ENCODE peak calls at places on chromosomes 4 and X, in five cellular contexts. One of them, this sample, is unnamed.

GRCh38 chrX:119541188-119541587 is 24.0 kb downstream of the STEEP1 start:
- DNase-seq in gastrocnemius medialis: no peak
- DNase-seq in body of pancreas: no peak
- DNase-seq in fibroblast of villous mesenchyme: peak; percentile 69
- DNase-seq in AG04450: peak; percentile 37
- DNase-seq in this sample: no peak

GRCh38 chr4:110550260-110550659 is 72.6 kb downstream of the PITX2 start:
- DNase-seq in body of pancreas: no peak
- DNase-seq in gastrocnemius medialis: no peak
- DNase-seq in fibroblast of villous mesenchyme: peak; percentile 21
- DNase-seq in AG04450: no peak
- DNase-seq in this sample: no peak

GRCh38 chrX:12401252-12401651 is 263.0 kb downstream of the FRMPD4 start:
- DNase-seq in gastrocnemius medialis: no peak
- DNase-seq in body of pancreas: no peak
- DNase-seq in AG04450: no peak
- DNase-seq in fibroblast of villous mesenchyme: no peak
- DNase-seq in this sample: no peak

GRCh38 chr4:1464581-1465171 is 58.4 kb upstream of the NKX1-1 start:
- DNase-seq in AG04450: no peak
- DNase-seq in body of pancreas: no peak
- DNase-seq in gastrocnemius medialis: no peak
- DNase-seq in fibroblast of villous mesenchyme: no peak
- DNase-seq in this sample: no peak

GRCh38 chr4:162959056-162959455 is 207.6 kb downstream of the NAF1 start:
- DNase-seq in body of pancreas: no peak
- DNase-seq in AG04450: no peak
- DNase-seq in gastrocnemius medialis: no peak
- DNase-seq in fibroblast of villous mesenchyme: peak; percentile 6
- DNase-seq in this sample: no peak

GRCh38 chr4:74370912-74371311 is 6.0 kb downstream of the EREG start:
- DNase-seq in AG04450: no peak
- DNase-seq in gastrocnemius medialis: no peak
- DNase-seq in fibroblast of villous mesenchyme: peak; percentile 65
- DNase-seq in body of pancreas: peak; percentile 15
- DNase-seq in this sample: no peak

GRCh38 chr4:87458913-87459312 is 36.5 kb downstream of the NUDT9 start:
- DNase-seq in body of pancreas: no peak
- DNase-seq in AG04450: no peak
- DNase-seq in fibroblast of villous mesenchyme: no peak
- DNase-seq in gastrocnemius medialis: no peak
- DNase-seq in this sample: no peak

GRCh38 chrX:16993791-16994318 is 47.4 kb downstream of the REPS2 start:
- DNase-seq in body of pancreas: no peak
- DNase-seq in AG04450: no peak
- DNase-seq in gastrocnemius medialis: no peak
- DNase-seq in fibroblast of villous mesenchyme: no peak
- DNase-seq in this sample: no peak

GRCh38 chrX:41302293-41302868 is 31.6 kb upstream of the DDX3X start:
- DNase-seq in gastrocnemius medialis: no peak
- DNase-seq in body of pancreas: no peak
- DNase-seq in fibroblast of villous mesenchyme: no peak
- DNase-seq in AG04450: no peak
- DNase-seq in this sample: no peak

GRCh38 chr4:37423310-37423709 is 178.8 kb downstream of the NWD2 start:
- DNase-seq in body of pancreas: no peak
- DNase-seq in gastrocnemius medialis: no peak
- DNase-seq in fibroblast of villous mesenchyme: no peak
- DNase-seq in AG04450: no peak
- DNase-seq in this sample: no peak

GRCh38 chr4:55078987-55079386 is 46.4 kb downstream of the KDR start:
- DNase-seq in fibroblast of villous mesenchyme: no peak
- DNase-seq in body of pancreas: no peak
- DNase-seq in AG04450: no peak
- DNase-seq in gastrocnemius medialis: no peak
- DNase-seq in this sample: no peak

GRCh38 chrX:51802917-51803688 is 59.9 kb downstream of the GSPT2 start:
- DNase-seq in body of pancreas: peak; percentile 50
- DNase-seq in gastrocnemius medialis: peak; percentile 1
- DNase-seq in fibroblast of villous mesenchyme: peak; percentile 56
- DNase-seq in AG04450: peak; percentile 11
- DNase-seq in this sample: no peak

GRCh38 chr4:48178931-48179330 is 44.9 kb upstream of the TXK start:
- DNase-seq in body of pancreas: no peak
- DNase-seq in AG04450: no peak
- DNase-seq in fibroblast of villous mesenchyme: no peak
- DNase-seq in gastrocnemius medialis: no peak
- DNase-seq in this sample: no peak

GRCh38 chr4:144647095-144647959 is 1.4 kb downstream of the HHIP start:
- DNase-seq in AG04450: no peak
- DNase-seq in gastrocnemius medialis: no peak
- DNase-seq in fibroblast of villous mesenchyme: peak; percentile 10
- DNase-seq in body of pancreas: peak; percentile 29
- DNase-seq in this sample: no peak

GRCh38 chr4:87353592-87353991 is 30.9 kb upstream of the HSD17B13 start:
- DNase-seq in gastrocnemius medialis: no peak
- DNase-seq in AG04450: peak; percentile 10
- DNase-seq in body of pancreas: peak; percentile 50
- DNase-seq in fibroblast of villous mesenchyme: peak; percentile 68
- DNase-seq in this sample: no peak

GRCh38 chr4:99504804-99505502 is 5.9 kb upstream of the C4orf17 start:
- DNase-seq in body of pancreas: no peak
- DNase-seq in fibroblast of villous mesenchyme: no peak
- DNase-seq in gastrocnemius medialis: no peak
- DNase-seq in AG04450: no peak
- DNase-seq in this sample: no peak

GRCh38 chr4:40840255-40840984 is 90.7 kb downstream of the NSUN7 start:
- DNase-seq in fibroblast of villous mesenchyme: peak; percentile 26
- DNase-seq in AG04450: no peak
- DNase-seq in gastrocnemius medialis: no peak
- DNase-seq in body of pancreas: no peak
- DNase-seq in this sample: no peak

GRCh38 chr4:152946460-152946859 is 10.3 kb downstream of the FHDC1 start:
- DNase-seq in gastrocnemius medialis: no peak
- DNase-seq in body of pancreas: no peak
- DNase-seq in AG04450: no peak
- DNase-seq in fibroblast of villous mesenchyme: peak; percentile 12
- DNase-seq in this sample: no peak

GRCh38 chr4:80270321-80270720 is 3.9 kb downstream of the FGF5 start:
- DNase-seq in fibroblast of villous mesenchyme: no peak
- DNase-seq in body of pancreas: no peak
- DNase-seq in AG04450: no peak
- DNase-seq in gastrocnemius medialis: no peak
- DNase-seq in this sample: no peak

GRCh38 chrX:97374266-97374665 is 490.6 kb downstream of the RPA4 start:
- DNase-seq in AG04450: no peak
- DNase-seq in gastrocnemius medialis: no peak
- DNase-seq in body of pancreas: no peak
- DNase-seq in fibroblast of villous mesenchyme: peak; percentile 5
- DNase-seq in this sample: no peak

GRCh38 chr4:174284181-174284886 is 623 bp downstream of the CEP44 start:
- DNase-seq in AG04450: peak; percentile 23
- DNase-seq in fibroblast of villous mesenchyme: peak; percentile 80
- DNase-seq in body of pancreas: no peak
- DNase-seq in gastrocnemius medialis: no peak
- DNase-seq in this sample: no peak

GRCh38 chrX:139949703-139950102 is 15.6 kb downstream of the CXorf66 start:
- DNase-seq in body of pancreas: no peak
- DNase-seq in gastrocnemius medialis: no peak
- DNase-seq in AG04450: no peak
- DNase-seq in fibroblast of villous mesenchyme: no peak
- DNase-seq in this sample: no peak

GRCh38 chrX:45428816-45429215 is 228.1 kb upstream of the DIPK2B start:
- DNase-seq in body of pancreas: no peak
- DNase-seq in fibroblast of villous mesenchyme: peak; percentile 3
- DNase-seq in AG04450: no peak
- DNase-seq in gastrocnemius medialis: no peak
- DNase-seq in this sample: no peak

GRCh38 chr4:114476310-114476709 is 122.3 kb upstream of the UGT8 start:
- DNase-seq in gastrocnemius medialis: no peak
- DNase-seq in body of pancreas: no peak
- DNase-seq in AG04450: no peak
- DNase-seq in fibroblast of villous mesenchyme: no peak
- DNase-seq in this sample: no peak

GRCh38 chr4:139484861-139485311 is 31.0 kb downstream of the RAB33B start:
- DNase-seq in body of pancreas: no peak
- DNase-seq in AG04450: no peak
- DNase-seq in fibroblast of villous mesenchyme: no peak
- DNase-seq in gastrocnemius medialis: no peak
- DNase-seq in this sample: no peak

GRCh38 chr4:176438401-176438800 is 118.6 kb downstream of the SPCS3 start:
- DNase-seq in gastrocnemius medialis: no peak
- DNase-seq in AG04450: no peak
- DNase-seq in fibroblast of villous mesenchyme: no peak
- DNase-seq in body of pancreas: no peak
- DNase-seq in this sample: no peak

DNA sequence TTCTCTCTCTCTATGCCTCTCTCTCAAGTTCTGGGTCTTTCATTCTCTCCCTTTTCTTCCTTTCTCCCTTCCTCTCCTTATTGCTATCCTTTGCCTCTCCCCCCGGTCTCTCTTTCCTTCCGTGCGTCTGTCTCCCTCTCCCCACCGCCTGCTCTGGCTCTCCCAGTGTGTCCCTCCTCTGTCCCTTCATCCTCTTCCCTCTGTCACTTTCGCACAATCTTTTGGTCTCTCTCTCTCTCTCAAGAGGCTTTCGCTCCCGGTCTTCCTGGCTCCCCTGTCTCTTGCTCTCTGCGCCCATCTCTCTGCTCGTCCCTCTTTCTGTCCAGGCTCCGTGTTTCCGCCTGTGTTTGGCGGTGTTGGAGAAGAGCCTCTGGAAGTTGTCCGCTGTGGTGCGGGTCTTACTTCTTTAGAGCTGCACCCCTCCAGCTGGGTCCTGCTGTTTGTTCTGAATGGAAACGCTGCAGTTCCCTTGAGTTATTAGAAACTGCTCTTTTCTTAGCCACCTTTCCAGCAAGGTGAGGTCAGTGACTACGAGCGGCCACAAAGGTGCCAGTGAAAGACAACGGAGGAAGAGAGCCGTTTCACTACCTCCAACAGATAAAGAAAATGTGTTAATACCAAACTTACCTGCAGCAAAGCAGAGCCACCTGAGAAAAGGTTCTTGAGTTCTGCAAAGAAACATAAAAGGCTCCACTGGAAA is 1.1 kb downstream of the BMPR1B start:
- DNase-seq in gastrocnemius medialis: no peak
- DNase-seq in AG04450: no peak
- DNase-seq in body of pancreas: no peak
- DNase-seq in fibroblast of villous mesenchyme: no peak
- DNase-seq in this sample: no peak
- H3K4me3 ChIP-seq in gastrocnemius medialis: peak overlapping the region; percentile 55
- H3K4me3 ChIP-seq in AG04450: peak overlapping the region; percentile 52
- H3K4me3 ChIP-seq in body of pancreas: peak overlapping the region; percentile 19
- H3K4me3 ChIP-seq in fibroblast of villous mesenchyme: peak overlapping the region; percentile 49
- H3K4me3 ChIP-seq in this sample: peak overlapping the region; percentile 70

DNA sequence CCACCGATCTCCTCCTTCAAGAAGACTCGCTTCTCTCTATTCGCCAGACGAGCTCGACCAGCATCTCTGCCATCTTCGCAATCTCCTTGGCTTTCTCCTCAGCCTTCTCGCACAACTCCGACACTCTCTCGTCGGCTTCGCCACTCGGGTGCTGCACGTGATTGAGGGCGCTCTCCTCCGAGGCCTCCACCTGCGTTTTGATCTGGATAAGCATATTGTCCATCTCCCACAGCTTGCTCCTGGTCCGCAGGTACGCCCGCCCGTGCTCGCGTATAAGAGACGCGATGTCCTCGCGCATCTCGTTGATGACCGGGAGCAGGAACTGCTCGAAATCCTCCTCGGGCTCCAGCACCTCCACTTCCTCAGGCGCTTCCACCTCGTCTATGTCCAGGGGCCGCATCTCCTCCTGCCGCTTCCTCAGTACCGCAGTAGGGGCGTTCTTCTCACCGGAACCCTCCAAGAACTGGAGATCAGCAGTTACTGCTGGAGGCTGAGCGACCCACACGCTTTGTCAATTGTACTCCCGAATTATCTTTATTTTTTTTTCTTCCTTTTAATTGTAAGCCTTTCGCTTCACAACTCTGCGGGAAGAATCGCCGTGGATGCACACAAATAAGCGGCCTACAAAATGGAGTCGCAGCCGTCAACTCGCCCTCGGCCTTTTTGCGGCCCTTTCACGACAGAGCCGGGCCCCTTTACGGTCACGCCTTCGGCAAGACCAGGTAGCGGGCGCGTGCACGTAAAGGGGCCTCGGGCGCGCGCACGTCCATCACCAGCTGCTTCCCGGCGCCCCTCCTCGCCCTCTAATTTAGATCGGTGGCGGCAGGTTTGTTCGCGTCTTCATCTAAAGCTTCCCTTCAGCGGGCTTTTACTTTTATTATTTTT is at the start of gene MRFAP1L1:
- DNase-seq in gastrocnemius medialis: peak; percentile 94
- DNase-seq in fibroblast of villous mesenchyme: peak; percentile 99
- DNase-seq in body of pancreas: peak; percentile 95
- DNase-seq in AG04450: peak; percentile 92
- DNase-seq in this sample: peak; percentile 92
- TF ChIP-seq CTCF in gastrocnemius medialis: no peak
- TF ChIP-seq CTCF in fibroblast of villous mesenchyme: no peak
- TF ChIP-seq CTCF in body of pancreas: no peak
- TF ChIP-seq CTCF in AG04450: peak; percentile 29
- TF ChIP-seq CTCF in this sample: no peak

DNA sequence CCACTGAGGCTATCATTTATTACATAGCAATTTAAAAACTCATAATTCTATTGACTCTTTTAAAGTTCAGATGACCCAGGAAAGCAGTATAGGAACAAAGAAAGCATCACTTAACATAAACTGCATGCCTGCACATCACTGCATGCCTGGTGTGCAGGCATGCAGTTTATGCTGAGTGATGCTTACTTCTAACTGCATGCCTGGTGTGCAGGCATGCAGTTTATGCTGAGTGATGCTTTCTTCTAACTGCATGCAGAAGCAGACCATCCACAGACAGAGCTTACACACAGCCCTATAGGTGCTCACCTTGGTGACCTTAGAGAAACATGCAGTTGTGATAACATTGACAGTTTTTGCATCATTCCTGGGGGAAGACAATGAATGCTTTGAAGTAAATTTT is 17.0 kb downstream of the SDAD1 start:
- DNase-seq in AG04450: no peak
- DNase-seq in body of pancreas: no peak
- DNase-seq in gastrocnemius medialis: no peak
- DNase-seq in fibroblast of villous mesenchyme: no peak
- DNase-seq in this sample: no peak
- H3K4me3 ChIP-seq in AG04450: no peak overlapping the region
- H3K4me3 ChIP-seq in body of pancreas: no peak overlapping the region
- H3K4me3 ChIP-seq in gastrocnemius medialis: no peak overlapping the region
- H3K4me3 ChIP-seq in fibroblast of villous mesenchyme: no peak overlapping the region
- H3K4me3 ChIP-seq in this sample: no peak overlapping the region

GRCh38 chr4:2805712-2806391 is 13.0 kb downstream of the SH3BP2 start:
- DNase-seq in body of pancreas: peak; percentile 91
- DNase-seq in AG04450: no peak
- DNase-seq in gastrocnemius medialis: no peak
- DNase-seq in fibroblast of villous mesenchyme: no peak
- DNase-seq in this sample: peak; percentile 55
- TF ChIP-seq CTCF in body of pancreas: no peak
- TF ChIP-seq CTCF in AG04450: no peak
- TF ChIP-seq CTCF in gastrocnemius medialis: no peak
- TF ChIP-seq CTCF in fibroblast of villous mesenchyme: no peak
- TF ChIP-seq CTCF in this sample: no peak